ENCODE peak calls at places on chromosomes 6 and 20, in six cellular contexts. One of them, this sample, is unnamed.

GRCh38 chr6:41741625-41742490 is 5.3 kb downstream of the PGC start:
- DNase-seq in colonic mucosa: peak
- DNase-seq in stimulated activated CD8-positive, alpha-beta memory T cell treated with anti-CD3 and anti-CD28 coated beads, Interleukin-12 subunit alpha, Interleukin-12 subunit beta, amount 100 ng/mL, for 1 hour: no peak
- DNase-seq in DND-41: no peak
- DNase-seq in mesenteric fat pad: no peak
- DNase-seq in GM04504: no peak
- DNase-seq in this sample: no peak

GRCh38 chr6:90695316-90695715 is 108.4 kb upstream of the MAP3K7 start:
- DNase-seq in colonic mucosa: no peak
- DNase-seq in stimulated activated CD8-positive, alpha-beta memory T cell treated with anti-CD3 and anti-CD28 coated beads, Interleukin-12 subunit alpha, Interleukin-12 subunit beta, amount 100 ng/mL, for 1 hour: no peak
- DNase-seq in mesenteric fat pad: no peak
- DNase-seq in GM04504: no peak
- DNase-seq in DND-41: peak
- DNase-seq in this sample: no peak

GRCh38 chr20:14569631-14570030 is 232.2 kb upstream of the FLRT3 start:
- DNase-seq in stimulated activated CD8-positive, alpha-beta memory T cell treated with anti-CD3 and anti-CD28 coated beads, Interleukin-12 subunit alpha, Interleukin-12 subunit beta, amount 100 ng/mL, for 1 hour: no peak
- DNase-seq in DND-41: no peak
- DNase-seq in GM04504: no peak
- DNase-seq in colonic mucosa: no peak
- DNase-seq in mesenteric fat pad: no peak
- DNase-seq in this sample: no peak

GRCh38 chr6:7672066-7673062 is 53.5 kb upstream of the BMP6 start:
- DNase-seq in DND-41: no peak
- DNase-seq in mesenteric fat pad: no peak
- DNase-seq in colonic mucosa: no peak
- DNase-seq in GM04504: no peak
- DNase-seq in stimulated activated CD8-positive, alpha-beta memory T cell treated with anti-CD3 and anti-CD28 coated beads, Interleukin-12 subunit alpha, Interleukin-12 subunit beta, amount 100 ng/mL, for 1 hour: no peak
- DNase-seq in this sample: no peak

GRCh38 chr6:11650711-11651110 is 113.2 kb downstream of the TMEM170B start:
- DNase-seq in mesenteric fat pad: no peak
- DNase-seq in GM04504: no peak
- DNase-seq in DND-41: no peak
- DNase-seq in colonic mucosa: no peak
- DNase-seq in stimulated activated CD8-positive, alpha-beta memory T cell treated with anti-CD3 and anti-CD28 coated beads, Interleukin-12 subunit alpha, Interleukin-12 subunit beta, amount 100 ng/mL, for 1 hour: no peak
- DNase-seq in this sample: no peak

GRCh38 chr6:113694278-113695077 is 162.7 kb upstream of the MARCKS start:
- DNase-seq in DND-41: no peak
- DNase-seq in mesenteric fat pad: no peak
- DNase-seq in stimulated activated CD8-positive, alpha-beta memory T cell treated with anti-CD3 and anti-CD28 coated beads, Interleukin-12 subunit alpha, Interleukin-12 subunit beta, amount 100 ng/mL, for 1 hour: no peak
- DNase-seq in GM04504: peak
- DNase-seq in colonic mucosa: no peak
- DNase-seq in this sample: no peak

GRCh38 chr20:45725134-45725533 is 3.0 kb downstream of the SPINT4 start:
- DNase-seq in GM04504: no peak
- DNase-seq in DND-41: no peak
- DNase-seq in stimulated activated CD8-positive, alpha-beta memory T cell treated with anti-CD3 and anti-CD28 coated beads, Interleukin-12 subunit alpha, Interleukin-12 subunit beta, amount 100 ng/mL, for 1 hour: no peak
- DNase-seq in mesenteric fat pad: no peak
- DNase-seq in colonic mucosa: no peak
- DNase-seq in this sample: no peak

GRCh38 chr6:66897576-66897975 is 1190.5 kb upstream of the EYS start:
- DNase-seq in GM04504: peak
- DNase-seq in DND-41: peak
- DNase-seq in colonic mucosa: no peak
- DNase-seq in stimulated activated CD8-positive, alpha-beta memory T cell treated with anti-CD3 and anti-CD28 coated beads, Interleukin-12 subunit alpha, Interleukin-12 subunit beta, amount 100 ng/mL, for 1 hour: no peak
- DNase-seq in mesenteric fat pad: no peak
- DNase-seq in this sample: no peak

GRCh38 chr20:45965169-45966002 is 6.6 kb downstream of the ZNF335 start:
- DNase-seq in DND-41: no peak
- DNase-seq in GM04504: no peak
- DNase-seq in stimulated activated CD8-positive, alpha-beta memory T cell treated with anti-CD3 and anti-CD28 coated beads, Interleukin-12 subunit alpha, Interleukin-12 subunit beta, amount 100 ng/mL, for 1 hour: no peak
- DNase-seq in mesenteric fat pad: peak
- DNase-seq in colonic mucosa: no peak
- DNase-seq in this sample: no peak

GRCh38 chr6:109179507-109179906 is 84.2 kb downstream of the CEP57L1 start:
- DNase-seq in GM04504: no peak
- DNase-seq in mesenteric fat pad: no peak
- DNase-seq in DND-41: no peak
- DNase-seq in stimulated activated CD8-positive, alpha-beta memory T cell treated with anti-CD3 and anti-CD28 coated beads, Interleukin-12 subunit alpha, Interleukin-12 subunit beta, amount 100 ng/mL, for 1 hour: no peak
- DNase-seq in colonic mucosa: no peak
- DNase-seq in this sample: no peak

GRCh38 chr20:38094373-38094775 is 60.8 kb downstream of the RPRD1B start:
- DNase-seq in colonic mucosa: no peak
- DNase-seq in stimulated activated CD8-positive, alpha-beta memory T cell treated with anti-CD3 and anti-CD28 coated beads, Interleukin-12 subunit alpha, Interleukin-12 subunit beta, amount 100 ng/mL, for 1 hour: peak
- DNase-seq in mesenteric fat pad: no peak
- DNase-seq in DND-41: peak
- DNase-seq in GM04504: no peak
- DNase-seq in this sample: no peak

GRCh38 chr6:168886306-168886854 is 367.3 kb downstream of the THBS2 start:
- DNase-seq in stimulated activated CD8-positive, alpha-beta memory T cell treated with anti-CD3 and anti-CD28 coated beads, Interleukin-12 subunit alpha, Interleukin-12 subunit beta, amount 100 ng/mL, for 1 hour: no peak
- DNase-seq in GM04504: no peak
- DNase-seq in colonic mucosa: no peak
- DNase-seq in DND-41: no peak
- DNase-seq in mesenteric fat pad: peak
- DNase-seq in this sample: no peak

GRCh38 chr6:110013396-110013795 is 35.3 kb downstream of the GPR6 start:
- DNase-seq in colonic mucosa: no peak
- DNase-seq in stimulated activated CD8-positive, alpha-beta memory T cell treated with anti-CD3 and anti-CD28 coated beads, Interleukin-12 subunit alpha, Interleukin-12 subunit beta, amount 100 ng/mL, for 1 hour: no peak
- DNase-seq in DND-41: no peak
- DNase-seq in GM04504: no peak
- DNase-seq in mesenteric fat pad: no peak
- DNase-seq in this sample: no peak

GRCh38 chr20:9093203-9093962 is 24.5 kb downstream of the PLCB4 start:
- DNase-seq in DND-41: no peak
- DNase-seq in mesenteric fat pad: no peak
- DNase-seq in GM04504: no peak
- DNase-seq in colonic mucosa: no peak
- DNase-seq in stimulated activated CD8-positive, alpha-beta memory T cell treated with anti-CD3 and anti-CD28 coated beads, Interleukin-12 subunit alpha, Interleukin-12 subunit beta, amount 100 ng/mL, for 1 hour: no peak
- DNase-seq in this sample: no peak

GRCh38 chr6:12160350-12160749 is 129.8 kb upstream of the EDN1 start:
- DNase-seq in mesenteric fat pad: no peak
- DNase-seq in colonic mucosa: no peak
- DNase-seq in DND-41: no peak
- DNase-seq in GM04504: peak
- DNase-seq in stimulated activated CD8-positive, alpha-beta memory T cell treated with anti-CD3 and anti-CD28 coated beads, Interleukin-12 subunit alpha, Interleukin-12 subunit beta, amount 100 ng/mL, for 1 hour: no peak
- DNase-seq in this sample: no peak

GRCh38 chr6:107769053-107769658 is 55.0 kb downstream of the SCML4 start:
- DNase-seq in stimulated activated CD8-positive, alpha-beta memory T cell treated with anti-CD3 and anti-CD28 coated beads, Interleukin-12 subunit alpha, Interleukin-12 subunit beta, amount 100 ng/mL, for 1 hour: no peak
- DNase-seq in GM04504: no peak
- DNase-seq in mesenteric fat pad: no peak
- DNase-seq in colonic mucosa: no peak
- DNase-seq in DND-41: no peak
- DNase-seq in this sample: no peak

GRCh38 chr6:104885518-104886043 is 25.9 kb upstream of the HACE1 start:
- DNase-seq in stimulated activated CD8-positive, alpha-beta memory T cell treated with anti-CD3 and anti-CD28 coated beads, Interleukin-12 subunit alpha, Interleukin-12 subunit beta, amount 100 ng/mL, for 1 hour: no peak
- DNase-seq in GM04504: no peak
- DNase-seq in DND-41: no peak
- DNase-seq in colonic mucosa: no peak
- DNase-seq in mesenteric fat pad: no peak
- DNase-seq in this sample: no peak

GRCh38 chr6:16576391-16577368 is 184.6 kb downstream of the ATXN1 start:
- DNase-seq in stimulated activated CD8-positive, alpha-beta memory T cell treated with anti-CD3 and anti-CD28 coated beads, Interleukin-12 subunit alpha, Interleukin-12 subunit beta, amount 100 ng/mL, for 1 hour: no peak
- DNase-seq in DND-41: no peak
- DNase-seq in mesenteric fat pad: no peak
- DNase-seq in GM04504: no peak
- DNase-seq in colonic mucosa: peak
- DNase-seq in this sample: no peak

GRCh38 chr6:167840526-167841179 is 13.9 kb downstream of the AFDN start:
- DNase-seq in stimulated activated CD8-positive, alpha-beta memory T cell treated with anti-CD3 and anti-CD28 coated beads, Interleukin-12 subunit alpha, Interleukin-12 subunit beta, amount 100 ng/mL, for 1 hour: no peak
- DNase-seq in DND-41: no peak
- DNase-seq in GM04504: no peak
- DNase-seq in colonic mucosa: no peak
- DNase-seq in mesenteric fat pad: no peak
- DNase-seq in this sample: no peak

GRCh38 chr20:31824554-31825313 is 5.6 kb downstream of the MYLK2 start:
- DNase-seq in GM04504: no peak
- DNase-seq in colonic mucosa: no peak
- DNase-seq in DND-41: no peak
- DNase-seq in stimulated activated CD8-positive, alpha-beta memory T cell treated with anti-CD3 and anti-CD28 coated beads, Interleukin-12 subunit alpha, Interleukin-12 subunit beta, amount 100 ng/mL, for 1 hour: no peak
- DNase-seq in mesenteric fat pad: no peak
- DNase-seq in this sample: no peak

GRCh38 chr6:159169193-159169555 is at the start of gene FNDC1:
- DNase-seq in colonic mucosa: peak
- DNase-seq in GM04504: no peak
- DNase-seq in stimulated activated CD8-positive, alpha-beta memory T cell treated with anti-CD3 and anti-CD28 coated beads, Interleukin-12 subunit alpha, Interleukin-12 subunit beta, amount 100 ng/mL, for 1 hour: no peak
- DNase-seq in mesenteric fat pad: no peak
- DNase-seq in DND-41: no peak
- DNase-seq in this sample: no peak

GRCh38 chr20:63791497-63792156 is 39.4 kb downstream of the ZBTB46 start:
- DNase-seq in colonic mucosa: no peak
- DNase-seq in mesenteric fat pad: no peak
- DNase-seq in stimulated activated CD8-positive, alpha-beta memory T cell treated with anti-CD3 and anti-CD28 coated beads, Interleukin-12 subunit alpha, Interleukin-12 subunit beta, amount 100 ng/mL, for 1 hour: no peak
- DNase-seq in GM04504: no peak
- DNase-seq in DND-41: no peak
- DNase-seq in this sample: no peak

GRCh38 chr6:72553531-72554202 is 68.2 kb upstream of the KCNQ5 start:
- DNase-seq in colonic mucosa: no peak
- DNase-seq in GM04504: peak
- DNase-seq in stimulated activated CD8-positive, alpha-beta memory T cell treated with anti-CD3 and anti-CD28 coated beads, Interleukin-12 subunit alpha, Interleukin-12 subunit beta, amount 100 ng/mL, for 1 hour: no peak
- DNase-seq in mesenteric fat pad: no peak
- DNase-seq in DND-41: no peak
- DNase-seq in this sample: no peak

GRCh38 chr6:157706883-157707282 is 116.2 kb upstream of the SNX9 start:
- DNase-seq in mesenteric fat pad: no peak
- DNase-seq in GM04504: no peak
- DNase-seq in colonic mucosa: no peak
- DNase-seq in stimulated activated CD8-positive, alpha-beta memory T cell treated with anti-CD3 and anti-CD28 coated beads, Interleukin-12 subunit alpha, Interleukin-12 subunit beta, amount 100 ng/mL, for 1 hour: no peak
- DNase-seq in DND-41: no peak
- DNase-seq in this sample: no peak

GRCh38 chr20:18465536-18466200 is 1.2 kb downstream of the DZANK1 start:
- DNase-seq in DND-41: no peak
- DNase-seq in GM04504: no peak
- DNase-seq in colonic mucosa: no peak
- DNase-seq in stimulated activated CD8-positive, alpha-beta memory T cell treated with anti-CD3 and anti-CD28 coated beads, Interleukin-12 subunit alpha, Interleukin-12 subunit beta, amount 100 ng/mL, for 1 hour: no peak
- DNase-seq in mesenteric fat pad: no peak
- DNase-seq in this sample: no peak

GRCh38 chr20:25256226-25256859 is 8.5 kb downstream of the PYGB start:
- DNase-seq in colonic mucosa: peak
- DNase-seq in GM04504: no peak
- DNase-seq in mesenteric fat pad: peak
- DNase-seq in DND-41: no peak
- DNase-seq in stimulated activated CD8-positive, alpha-beta memory T cell treated with anti-CD3 and anti-CD28 coated beads, Interleukin-12 subunit alpha, Interleukin-12 subunit beta, amount 100 ng/mL, for 1 hour: no peak
- DNase-seq in this sample: no peak

GRCh38 chr6:76776876-76777275 is 686.4 kb downstream of the HTR1B start:
- DNase-seq in mesenteric fat pad: no peak
- DNase-seq in GM04504: no peak
- DNase-seq in stimulated activated CD8-positive, alpha-beta memory T cell treated with anti-CD3 and anti-CD28 coated beads, Interleukin-12 subunit alpha, Interleukin-12 subunit beta, amount 100 ng/mL, for 1 hour: no peak
- DNase-seq in DND-41: no peak
- DNase-seq in colonic mucosa: no peak
- DNase-seq in this sample: no peak

This sample was measured in brain pericyte.